ENCODE peak calls at places on chromosomes 1 and 21, in four cellular contexts. A, R, E and J are unnamed samples.
A peak's percentile ranks its signal among the peaks of the same experiment; 100 is the strongest.

GRCh38 chr1:2294033-2294640 is 66.0 kb downstream of the SKI start:
- DNase-seq in A (no peak), R (no peak), E (peak; percentile 27), J (peak; percentile 37)

GRCh38 chr1:48675251-48675650 is 101.4 kb downstream of the BEND5 start:
- DNase-seq in A (no peak), R (no peak), E (no peak), J (no peak)

GRCh38 chr1:85494074-85494956 is 29.4 kb upstream of the DDAH1 start:
- DNase-seq in A (no peak), R (no peak), E (no peak), J (no peak)

GRCh38 chr1:203686091-203686632 is 59.5 kb downstream of the ATP2B4 start:
- DNase-seq in A (no peak), R (peak; percentile 35), E (no peak), J (peak; percentile 23)

GRCh38 chr1:201614262-201615015 is 75.5 kb downstream of the NAV1 start:
- DNase-seq in A (no peak), R (no peak), E (no peak), J (peak; percentile 88)

GRCh38 chr1:94514095-94514727 is 27.3 kb downstream of the F3 start:
- DNase-seq in A (no peak), R (peak; percentile 30), E (peak; percentile 33), J (peak; percentile 45)

GRCh38 chr1:112328600-112328999 is 67.4 kb upstream of the CTTNBP2NL start:
- DNase-seq in A (no peak), R (no peak), E (no peak), J (no peak)

GRCh38 chr1:243620096-243620495 is 229.9 kb downstream of the AKT3 start:
- DNase-seq in A (no peak), R (no peak), E (no peak), J (no peak)

GRCh38 chr1:107389410-107390075 is 248.7 kb downstream of the NTNG1 start:
- DNase-seq in A (no peak), R (no peak), E (no peak), J (no peak)

GRCh38 chr1:32713081-32713480 is 10.5 kb upstream of the SYNC start:
- DNase-seq in A (no peak), R (no peak), E (no peak), J (no peak)

GRCh38 chr1:167738158-167738557 is 16.4 kb downstream of the MPZL1 start:
- DNase-seq in A (no peak), R (no peak), E (no peak), J (no peak)

GRCh38 chr1:53585116-53585515 is 125.9 kb downstream of the DMRTB1 start:
- DNase-seq in A (no peak), R (no peak), E (peak; percentile 78), J (no peak)

GRCh38 chr1:86388777-86389176 is 7.3 kb downstream of the ODF2L start:
- DNase-seq in A (no peak), R (no peak), E (no peak), J (no peak)

GRCh38 chr1:61851849-61852692 is 109.8 kb downstream of the PATJ start:
- DNase-seq in A (no peak), R (no peak), E (peak; percentile 50), J (peak; percentile 77)

GRCh38 chr21:45089964-45090363 is 15.6 kb downstream of the ADARB1 start:
- DNase-seq in A (no peak), R (no peak), E (no peak), J (no peak)

GRCh38 chr21:45093064-45093532 is 18.7 kb downstream of the ADARB1 start:
- DNase-seq in A (no peak), R (no peak), E (no peak), J (no peak)

GRCh38 chr21:45088729-45089128 is 14.3 kb downstream of the ADARB1 start:
- DNase-seq in A (no peak), R (no peak), E (no peak), J (no peak)

GRCh38 chr21:45094412-45094811 is 20.0 kb downstream of the ADARB1 start:
- DNase-seq in A (no peak), R (no peak), E (no peak), J (no peak)

DNA sequence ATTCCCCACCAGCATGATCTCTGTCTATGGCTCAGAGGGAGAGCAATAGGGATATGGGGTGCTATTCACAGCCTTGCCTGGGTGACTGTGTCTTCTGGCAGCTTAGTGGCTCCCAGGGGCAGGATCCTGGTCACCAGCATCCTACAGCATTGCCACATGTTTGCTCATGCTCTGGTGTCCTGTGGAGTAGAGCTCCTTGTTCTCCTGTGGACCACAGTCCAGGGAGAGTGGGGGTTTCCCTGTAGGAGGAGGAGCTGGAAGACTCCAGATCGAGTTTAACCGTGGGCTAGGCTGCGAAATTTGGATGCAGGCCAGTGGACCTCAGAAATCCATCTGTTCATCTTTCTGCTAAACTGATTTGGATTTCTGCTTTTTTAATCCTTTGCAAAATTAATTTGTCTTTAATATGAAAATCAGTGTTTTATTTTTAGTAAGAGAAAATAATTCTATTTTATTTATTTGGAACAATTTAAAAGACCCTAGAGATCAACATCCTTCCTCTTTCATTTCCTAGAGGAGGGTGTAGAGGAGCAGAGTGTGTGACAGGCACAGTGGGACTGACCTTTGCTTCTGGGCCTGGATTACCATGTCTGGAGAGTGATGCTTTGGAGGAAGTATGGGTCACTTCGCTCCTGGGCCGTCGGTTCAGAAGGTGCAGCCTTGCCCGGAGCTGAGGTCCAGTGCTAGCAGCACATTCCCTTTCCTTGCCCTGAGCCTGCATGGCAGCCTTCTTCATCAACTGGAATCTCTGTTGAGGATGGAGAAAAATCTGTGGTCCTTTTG is 17.4 kb downstream of the ADARB1 start:
- DNase-seq in A (no peak), R (no peak), E (no peak), J (peak; percentile 25)
- H3K27ac ChIP-seq in A (no peak overlapping the region), R (no peak overlapping the region), E (no peak overlapping the region), J (no peak overlapping the region)

GRCh38 chr1:223243441-223244050 is 100.5 kb upstream of the TLR5 start:
- DNase-seq in A (no peak), R (no peak), E (no peak), J (no peak)

GRCh38 chr1:223242971-223243370 is 99.9 kb upstream of the TLR5 start:
- DNase-seq in A (no peak), R (no peak), E (no peak), J (no peak)

GRCh38 chr1:223245411-223245810 is 102.4 kb upstream of the TLR5 start:
- DNase-seq in A (no peak), R (no peak), E (no peak), J (no peak)

GRCh38 chr1:223245983-223246382 is 102.9 kb upstream of the TLR5 start:
- DNase-seq in A (no peak), R (no peak), E (no peak), J (no peak)

DNA sequence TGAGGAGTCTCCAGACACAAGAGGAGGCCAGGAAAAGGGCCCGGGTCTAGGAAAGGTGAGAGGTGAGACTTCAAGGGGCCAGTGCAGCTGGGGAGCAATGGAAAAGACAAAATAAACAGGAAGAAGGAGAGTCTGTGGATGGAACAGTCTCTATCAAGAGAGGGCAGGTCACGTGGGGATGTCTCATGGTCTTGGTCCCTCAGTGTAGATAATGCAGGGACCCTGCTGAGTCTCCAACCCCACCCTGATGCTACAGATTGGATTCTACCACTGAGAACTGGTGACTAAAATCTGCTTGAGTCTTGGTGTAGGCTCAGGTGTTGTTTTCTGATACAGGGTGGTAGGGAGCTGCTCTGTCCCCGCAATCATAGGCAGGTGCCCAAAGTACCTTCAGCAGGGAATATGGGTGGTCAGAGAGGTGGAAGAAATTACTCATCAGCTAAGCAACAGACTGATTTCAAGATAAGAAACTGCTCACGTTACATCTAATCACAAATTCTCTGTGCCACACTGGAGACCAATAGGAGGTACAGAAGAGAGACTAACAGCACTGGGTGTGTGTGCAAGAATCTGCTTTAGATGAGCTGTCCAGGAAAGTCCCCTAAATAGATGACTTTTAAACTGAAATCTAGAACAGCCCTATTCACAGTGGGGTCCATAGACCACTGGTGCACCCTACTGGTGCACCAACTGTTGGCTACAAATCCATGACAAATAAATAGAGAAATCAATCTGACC is 101.5 kb upstream of the TLR5 start:
- DNase-seq in A (no peak), R (no peak), E (no peak), J (no peak)
- TF ChIP-seq CTCF in A (no peak), R (no peak), E (peak; percentile 58), J (peak; percentile 12)

GRCh38 chr1:208047975-208048374 is 137.1 kb upstream of the CD34 start:
- DNase-seq in A (peak; percentile 39), R (peak; percentile 47), E (no peak), J (peak; percentile 50)
- H3K27ac ChIP-seq in A (peak overlapping the region; percentile 89), R (no peak overlapping the region), E (no peak overlapping the region), J (no peak overlapping the region)

GRCh38 chr1:8902765-8903164 is 24.3 kb upstream of the ENO1 start:
- DNase-seq in A (no peak), R (no peak), E (no peak), J (peak; percentile 47)
- TF ChIP-seq CTCF in A (no peak), R (no peak), E (peak; percentile 38), J (peak; percentile 17)